ENCODE peak calls at places on chromosomes 5 and 9, in four cellular contexts. X, B, J and I are unnamed samples.
A peak's percentile ranks its signal among the peaks of the same experiment; 100 is the strongest.

GRCh38 chr9:115952667-115953316 is 200.8 kb upstream of the PAPPA start:
- DNase-seq in J (no peak), X (no peak), B (no peak), I (no peak)

GRCh38 chr5:173845321-173845720 is 42.8 kb upstream of the CPEB4 start:
- DNase-seq in B (no peak), J (no peak), X (no peak), I (no peak)

GRCh38 chr5:95564450-95564849 is 9.5 kb downstream of the ARSK start:
- DNase-seq in J (no peak), B (no peak), X (no peak), I (no peak)

GRCh38 chr5:16737620-16738364 is 121.0 kb upstream of the RETREG1 start:
- DNase-seq in X (no peak), J (no peak), B (no peak), I (peak; percentile 44)

GRCh38 chr5:134252671-134253070 is 26.8 kb upstream of the PPP2CA start:
- DNase-seq in X (no peak), B (no peak), J (no peak), I (no peak)

GRCh38 chr5:167643616-167644015 is 647.8 kb upstream of the WWC1 start:
- DNase-seq in X (no peak), B (no peak), J (no peak), I (no peak)

GRCh38 chr5:41747708-41748107 is 122.5 kb downstream of the OXCT1 start:
- DNase-seq in X (no peak), B (no peak), J (no peak), I (no peak)

GRCh38 chr5:172648008-172648359 is 6.9 kb downstream of the NEURL1B start:
- DNase-seq in J (no peak), B (no peak), X (no peak), I (no peak)